ENCODE peak calls at places on chromosomes 7 and 10, in six cellular contexts. One of them, this sample, is unnamed.
A peak's percentile ranks its signal among the peaks of the same experiment; 100 is the strongest.

GRCh38 chr10:96334888-96335526 is 23.8 kb downstream of the OPALIN start:
- DNase-seq in brain microvascular endothelial cell: peak; percentile 24
- DNase-seq in BE2C: peak; percentile 19
- DNase-seq in BJ: no peak
- DNase-seq in CD8-positive, alpha-beta memory T cell: no peak
- DNase-seq in keratinocyte: no peak
- DNase-seq in this sample: peak; percentile 60

GRCh38 chr10:32943854-32944661 is 14.0 kb downstream of the ITGB1 start:
- DNase-seq in BE2C: peak; percentile 19
- DNase-seq in CD8-positive, alpha-beta memory T cell: no peak
- DNase-seq in keratinocyte: no peak
- DNase-seq in brain microvascular endothelial cell: no peak
- DNase-seq in BJ: no peak
- DNase-seq in this sample: peak; percentile 36

GRCh38 chr10:64519831-64520230 is 998.6 kb downstream of the REEP3 start:
- DNase-seq in keratinocyte: no peak
- DNase-seq in CD8-positive, alpha-beta memory T cell: no peak
- DNase-seq in BJ: no peak
- DNase-seq in brain microvascular endothelial cell: no peak
- DNase-seq in BE2C: no peak
- DNase-seq in this sample: no peak

GRCh38 chr7:24885305-24885704 is 94.7 kb downstream of the OSBPL3 start:
- DNase-seq in BE2C: no peak
- DNase-seq in keratinocyte: no peak
- DNase-seq in CD8-positive, alpha-beta memory T cell: no peak
- DNase-seq in BJ: no peak
- DNase-seq in brain microvascular endothelial cell: no peak
- DNase-seq in this sample: no peak

GRCh38 chr7:113710310-113711106 is 208.3 kb downstream of the PPP1R3A start:
- DNase-seq in BJ: peak; percentile 21
- DNase-seq in brain microvascular endothelial cell: peak; percentile 84
- DNase-seq in BE2C: peak; percentile 52
- DNase-seq in CD8-positive, alpha-beta memory T cell: no peak
- DNase-seq in keratinocyte: peak; percentile 41
- DNase-seq in this sample: peak; percentile 43

GRCh38 chr10:1195828-1196227 is 139.6 kb downstream of the WDR37 start:
- DNase-seq in CD8-positive, alpha-beta memory T cell: no peak
- DNase-seq in keratinocyte: no peak
- DNase-seq in BE2C: no peak
- DNase-seq in brain microvascular endothelial cell: no peak
- DNase-seq in BJ: no peak
- DNase-seq in this sample: peak; percentile 81

GRCh38 chr10:89242340-89242680 is 9.3 kb downstream of the LIPA start:
- DNase-seq in BE2C: no peak
- DNase-seq in CD8-positive, alpha-beta memory T cell: no peak
- DNase-seq in brain microvascular endothelial cell: no peak
- DNase-seq in keratinocyte: no peak
- DNase-seq in BJ: no peak
- DNase-seq in this sample: no peak

GRCh38 chr7:90192876-90193765 is 18.4 kb upstream of the STEAP2 start:
- DNase-seq in brain microvascular endothelial cell: no peak
- DNase-seq in BE2C: no peak
- DNase-seq in BJ: peak; percentile 76
- DNase-seq in keratinocyte: no peak
- DNase-seq in CD8-positive, alpha-beta memory T cell: no peak
- DNase-seq in this sample: no peak

GRCh38 chr10:24465124-24465874 is 256.4 kb downstream of the KIAA1217 start:
- DNase-seq in brain microvascular endothelial cell: peak; percentile 88
- DNase-seq in BJ: peak; percentile 96
- DNase-seq in keratinocyte: no peak
- DNase-seq in BE2C: no peak
- DNase-seq in CD8-positive, alpha-beta memory T cell: no peak
- DNase-seq in this sample: no peak

GRCh38 chr7:69947998-69948397 is 349.7 kb downstream of the AUTS2 start:
- DNase-seq in BE2C: no peak
- DNase-seq in BJ: no peak
- DNase-seq in brain microvascular endothelial cell: no peak
- DNase-seq in CD8-positive, alpha-beta memory T cell: no peak
- DNase-seq in keratinocyte: no peak
- DNase-seq in this sample: no peak

GRCh38 chr10:84715911-84716310 is 387.5 kb downstream of the CCSER2 start:
- DNase-seq in BE2C: peak; percentile 55
- DNase-seq in CD8-positive, alpha-beta memory T cell: no peak
- DNase-seq in brain microvascular endothelial cell: peak; percentile 40
- DNase-seq in BJ: no peak
- DNase-seq in keratinocyte: no peak
- DNase-seq in this sample: peak; percentile 81

GRCh38 chr10:79072994-79073654 is 4.4 kb downstream of the ZMIZ1 start:
- DNase-seq in BJ: no peak
- DNase-seq in BE2C: no peak
- DNase-seq in CD8-positive, alpha-beta memory T cell: no peak
- DNase-seq in brain microvascular endothelial cell: no peak
- DNase-seq in keratinocyte: no peak
- DNase-seq in this sample: no peak

GRCh38 chr10:91975438-91975837 is 51.9 kb downstream of the BTAF1 start:
- DNase-seq in BJ: no peak
- DNase-seq in keratinocyte: peak; percentile 5
- DNase-seq in brain microvascular endothelial cell: no peak
- DNase-seq in BE2C: no peak
- DNase-seq in CD8-positive, alpha-beta memory T cell: no peak
- DNase-seq in this sample: no peak

GRCh38 chr10:68992721-68993440 is 4.3 kb downstream of the KIFBP start:
- DNase-seq in brain microvascular endothelial cell: peak; percentile 90
- DNase-seq in BJ: peak; percentile 87
- DNase-seq in BE2C: no peak
- DNase-seq in keratinocyte: no peak
- DNase-seq in CD8-positive, alpha-beta memory T cell: no peak
- DNase-seq in this sample: no peak

GRCh38 chr10:28796606-28797512 is 119.5 kb downstream of the BAMBI start:
- DNase-seq in BJ: no peak
- DNase-seq in brain microvascular endothelial cell: peak; percentile 94
- DNase-seq in keratinocyte: no peak
- DNase-seq in BE2C: peak; percentile 36
- DNase-seq in CD8-positive, alpha-beta memory T cell: no peak
- DNase-seq in this sample: no peak

GRCh38 chr10:92740762-92741161 is 51.0 kb downstream of the HHEX start:
- DNase-seq in BJ: no peak
- DNase-seq in brain microvascular endothelial cell: peak; percentile 29
- DNase-seq in keratinocyte: no peak
- DNase-seq in CD8-positive, alpha-beta memory T cell: no peak
- DNase-seq in BE2C: no peak
- DNase-seq in this sample: no peak

GRCh38 chr7:157515342-157516041 is 178.7 kb downstream of the DNAJB6 start:
- DNase-seq in BJ: no peak
- DNase-seq in keratinocyte: no peak
- DNase-seq in CD8-positive, alpha-beta memory T cell: no peak
- DNase-seq in brain microvascular endothelial cell: no peak
- DNase-seq in BE2C: no peak
- DNase-seq in this sample: peak; percentile 62

GRCh38 chr10:61786728-61787127 is 114.8 kb upstream of the ARID5B start:
- DNase-seq in brain microvascular endothelial cell: peak; percentile 73
- DNase-seq in BE2C: no peak
- DNase-seq in BJ: peak; percentile 30
- DNase-seq in CD8-positive, alpha-beta memory T cell: no peak
- DNase-seq in keratinocyte: no peak
- DNase-seq in this sample: no peak

GRCh38 chr10:73186266-73186665 is 18.3 kb downstream of the FAM149B1 start:
- DNase-seq in BJ: no peak
- DNase-seq in BE2C: no peak
- DNase-seq in brain microvascular endothelial cell: no peak
- DNase-seq in keratinocyte: no peak
- DNase-seq in CD8-positive, alpha-beta memory T cell: no peak
- DNase-seq in this sample: no peak

GRCh38 chr7:117014099-117014656 is 60.9 kb downstream of the ST7 start:
- DNase-seq in brain microvascular endothelial cell: no peak
- DNase-seq in BE2C: no peak
- DNase-seq in BJ: no peak
- DNase-seq in keratinocyte: no peak
- DNase-seq in CD8-positive, alpha-beta memory T cell: no peak
- DNase-seq in this sample: no peak

GRCh38 chr7:3955751-3956696 is 655.0 kb downstream of the SDK1 start:
- DNase-seq in keratinocyte: peak; percentile 72
- DNase-seq in BE2C: no peak
- DNase-seq in BJ: no peak
- DNase-seq in CD8-positive, alpha-beta memory T cell: no peak
- DNase-seq in brain microvascular endothelial cell: peak; percentile 20
- DNase-seq in this sample: no peak

GRCh38 chr10:114131094-114131493 is 42.9 kb downstream of the CCDC186 start:
- DNase-seq in keratinocyte: no peak
- DNase-seq in CD8-positive, alpha-beta memory T cell: no peak
- DNase-seq in BJ: no peak
- DNase-seq in brain microvascular endothelial cell: no peak
- DNase-seq in BE2C: no peak
- DNase-seq in this sample: no peak

GRCh38 chr7:108079291-108080057 is 50.7 kb downstream of the LAMB4 start:
- DNase-seq in brain microvascular endothelial cell: peak; percentile 90
- DNase-seq in keratinocyte: no peak
- DNase-seq in BE2C: no peak
- DNase-seq in CD8-positive, alpha-beta memory T cell: no peak
- DNase-seq in BJ: no peak
- DNase-seq in this sample: no peak
- H3K4me3 ChIP-seq in brain microvascular endothelial cell: no peak overlapping the region
- H3K4me3 ChIP-seq in keratinocyte: no peak overlapping the region
- H3K4me3 ChIP-seq in BE2C: no peak overlapping the region
- H3K4me3 ChIP-seq in CD8-positive, alpha-beta memory T cell: no peak overlapping the region
- H3K4me3 ChIP-seq in BJ: no peak overlapping the region
- H3K4me3 ChIP-seq in this sample: no peak overlapping the region

GRCh38 chr10:21097926-21098355 is 200.8 kb upstream of the NEBL start:
- DNase-seq in brain microvascular endothelial cell: no peak
- DNase-seq in BE2C: no peak
- DNase-seq in BJ: no peak
- DNase-seq in CD8-positive, alpha-beta memory T cell: no peak
- DNase-seq in keratinocyte: no peak
- DNase-seq in this sample: no peak

GRCh38 chr10:21099291-21099800 is 202.2 kb upstream of the NEBL start:
- DNase-seq in BE2C: no peak
- DNase-seq in keratinocyte: no peak
- DNase-seq in CD8-positive, alpha-beta memory T cell: no peak
- DNase-seq in brain microvascular endothelial cell: no peak
- DNase-seq in BJ: no peak
- DNase-seq in this sample: no peak

GRCh38 chr10:21095494-21096055 is 198.5 kb upstream of the NEBL start:
- DNase-seq in BE2C: no peak
- DNase-seq in CD8-positive, alpha-beta memory T cell: no peak
- DNase-seq in BJ: no peak
- DNase-seq in brain microvascular endothelial cell: no peak
- DNase-seq in keratinocyte: no peak
- DNase-seq in this sample: no peak

GRCh38 chr10:21100190-21100589 is 203.1 kb upstream of the NEBL start:
- DNase-seq in CD8-positive, alpha-beta memory T cell: no peak
- DNase-seq in BJ: no peak
- DNase-seq in BE2C: no peak
- DNase-seq in brain microvascular endothelial cell: no peak
- DNase-seq in keratinocyte: no peak
- DNase-seq in this sample: no peak

GRCh38 chr10:21100871-21101514 is 203.9 kb upstream of the NEBL start:
- DNase-seq in CD8-positive, alpha-beta memory T cell: no peak
- DNase-seq in BJ: no peak
- DNase-seq in brain microvascular endothelial cell: peak; percentile 84
- DNase-seq in keratinocyte: no peak
- DNase-seq in BE2C: no peak
- DNase-seq in this sample: no peak
- H3K36me3 ChIP-seq in CD8-positive, alpha-beta memory T cell: no peaks in the 10 kb centered on the region
- H3K36me3 ChIP-seq in BJ: no peaks in the 10 kb centered on the region
- H3K36me3 ChIP-seq in brain microvascular endothelial cell: no peaks in the 10 kb centered on the region
- H3K36me3 ChIP-seq in keratinocyte: no peaks in the 10 kb centered on the region
- H3K36me3 ChIP-seq in BE2C: no peaks in the 10 kb centered on the region
- H3K36me3 ChIP-seq in this sample: no peaks in the 10 kb centered on the region

DNA sequence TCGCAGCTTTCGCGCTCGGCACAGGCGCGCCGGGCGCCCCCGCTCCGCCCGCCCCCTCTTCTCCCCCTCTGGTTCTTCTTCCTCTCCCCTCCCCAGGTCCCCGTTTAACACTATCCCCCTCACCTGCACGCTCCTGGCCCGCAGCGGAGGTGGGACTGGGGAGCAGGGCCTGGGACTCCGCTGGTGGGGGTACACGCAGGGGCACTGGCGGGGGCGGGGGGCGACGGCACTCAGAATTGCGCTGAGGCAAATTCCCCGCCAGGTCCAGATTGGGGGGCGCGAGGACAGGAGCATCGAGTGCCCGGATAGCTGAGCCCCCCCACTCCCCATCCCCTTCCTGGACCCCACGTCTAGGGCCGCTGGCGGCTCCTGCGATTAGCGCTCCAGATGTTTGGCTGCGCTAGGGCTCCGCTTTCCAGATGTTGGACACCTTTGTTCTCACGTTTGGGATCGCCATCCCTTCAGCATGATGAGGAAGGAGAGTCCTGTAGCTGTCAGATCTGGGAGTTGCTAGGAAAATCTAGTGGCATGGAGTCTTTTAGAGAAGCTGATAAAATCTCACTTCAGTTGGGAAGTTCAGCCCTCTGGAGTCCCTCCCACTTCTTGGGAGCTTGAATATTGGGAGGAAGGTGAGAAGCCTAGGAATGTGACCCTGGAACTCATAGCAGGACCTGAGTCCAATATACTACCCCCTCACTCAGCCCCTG is 31.4 kb upstream of the PAX2 start:
- DNase-seq in brain microvascular endothelial cell: no peak
- DNase-seq in keratinocyte: no peak
- DNase-seq in BJ: no peak
- DNase-seq in BE2C: no peak
- DNase-seq in CD8-positive, alpha-beta memory T cell: no peak
- DNase-seq in this sample: peak; percentile 72
- H3K4me3 ChIP-seq in brain microvascular endothelial cell: no peak overlapping the region
- H3K4me3 ChIP-seq in keratinocyte: no peak overlapping the region
- H3K4me3 ChIP-seq in BJ: no peak overlapping the region
- H3K4me3 ChIP-seq in BE2C: peak overlapping the region; percentile 53
- H3K4me3 ChIP-seq in CD8-positive, alpha-beta memory T cell: no peak overlapping the region
- H3K4me3 ChIP-seq in this sample: peak overlapping the region; percentile 47

GRCh38 chr10:60197206-60197605 is 192.5 kb downstream of the ANK3 start:
- DNase-seq in brain microvascular endothelial cell: no peak
- DNase-seq in CD8-positive, alpha-beta memory T cell: no peak
- DNase-seq in keratinocyte: no peak
- DNase-seq in BJ: no peak
- DNase-seq in BE2C: no peak
- DNase-seq in this sample: no peak
- H3K36me3 ChIP-seq in brain microvascular endothelial cell: peaks cover 3% of the 10 kb centered on the region
- H3K36me3 ChIP-seq in CD8-positive, alpha-beta memory T cell: peaks cover 13% of the 10 kb centered on the region
- H3K36me3 ChIP-seq in keratinocyte: no peaks in the 10 kb centered on the region
- H3K36me3 ChIP-seq in BJ: no peaks in the 10 kb centered on the region
- H3K36me3 ChIP-seq in BE2C: no peaks in the 10 kb centered on the region
- H3K36me3 ChIP-seq in this sample: peaks cover 2% of the 10 kb centered on the region